ENCODE peak calls at places on chromosome 13, in four cellular contexts. One of them, this sample, is unnamed.
A peak's percentile ranks its signal among the peaks of the same experiment; 100 is the strongest.

GRCh38 chr13:28138756-28139470 is 568 bp downstream of the PAN3 start:
- DNase-seq in SK-N-SH: peak; percentile 85
- DNase-seq in neural crest cell: peak; percentile 70
- DNase-seq in H1: peak; percentile 86
- DNase-seq in this sample: peak; percentile 90

GRCh38 chr13:112880221-112880641 is 88.8 kb upstream of the MCF2L start:
- DNase-seq in SK-N-SH: no peak
- DNase-seq in neural crest cell: no peak
- DNase-seq in H1: no peak
- DNase-seq in this sample: no peak

GRCh38 chr13:79385694-79386093 is 20.4 kb downstream of the RBM26 start:
- DNase-seq in SK-N-SH: no peak
- DNase-seq in neural crest cell: no peak
- DNase-seq in H1: no peak
- DNase-seq in this sample: no peak

GRCh38 chr13:46756977-46757376 is 40.0 kb downstream of the ESD start:
- DNase-seq in SK-N-SH: no peak
- DNase-seq in neural crest cell: no peak
- DNase-seq in H1: no peak
- DNase-seq in this sample: no peak

GRCh38 chr13:112428704-112429103 is 52.5 kb downstream of the SPACA7 start:
- DNase-seq in SK-N-SH: no peak
- DNase-seq in neural crest cell: no peak
- DNase-seq in H1: no peak
- DNase-seq in this sample: no peak

GRCh38 chr13:71580614-71581013 is 286.4 kb downstream of the DACH1 start:
- DNase-seq in SK-N-SH: no peak
- DNase-seq in neural crest cell: no peak
- DNase-seq in H1: no peak
- DNase-seq in this sample: no peak

GRCh38 chr13:102018716-102019115 is 383.1 kb downstream of the FGF14 start:
- DNase-seq in SK-N-SH: no peak
- DNase-seq in neural crest cell: no peak
- DNase-seq in H1: no peak
- DNase-seq in this sample: no peak

GRCh38 chr13:113863511-113864302 is at the start of gene GAS6:
- DNase-seq in SK-N-SH: peak; percentile 89
- DNase-seq in neural crest cell: peak; percentile 40
- DNase-seq in H1: peak; percentile 65
- DNase-seq in this sample: peak; percentile 69

GRCh38 chr13:71590654-71591148 is 276.3 kb downstream of the DACH1 start:
- DNase-seq in SK-N-SH: no peak
- DNase-seq in neural crest cell: no peak
- DNase-seq in H1: no peak
- DNase-seq in this sample: no peak

GRCh38 chr13:29567411-29567810 is 28.1 kb downstream of the SLC7A1 start:
- DNase-seq in SK-N-SH: no peak
- DNase-seq in neural crest cell: no peak
- DNase-seq in H1: no peak
- DNase-seq in this sample: no peak

GRCh38 chr13:101181076-101181685 is 235.1 kb downstream of the NALCN start:
- DNase-seq in SK-N-SH: no peak
- DNase-seq in neural crest cell: no peak
- DNase-seq in H1: no peak
- DNase-seq in this sample: no peak

DNA sequence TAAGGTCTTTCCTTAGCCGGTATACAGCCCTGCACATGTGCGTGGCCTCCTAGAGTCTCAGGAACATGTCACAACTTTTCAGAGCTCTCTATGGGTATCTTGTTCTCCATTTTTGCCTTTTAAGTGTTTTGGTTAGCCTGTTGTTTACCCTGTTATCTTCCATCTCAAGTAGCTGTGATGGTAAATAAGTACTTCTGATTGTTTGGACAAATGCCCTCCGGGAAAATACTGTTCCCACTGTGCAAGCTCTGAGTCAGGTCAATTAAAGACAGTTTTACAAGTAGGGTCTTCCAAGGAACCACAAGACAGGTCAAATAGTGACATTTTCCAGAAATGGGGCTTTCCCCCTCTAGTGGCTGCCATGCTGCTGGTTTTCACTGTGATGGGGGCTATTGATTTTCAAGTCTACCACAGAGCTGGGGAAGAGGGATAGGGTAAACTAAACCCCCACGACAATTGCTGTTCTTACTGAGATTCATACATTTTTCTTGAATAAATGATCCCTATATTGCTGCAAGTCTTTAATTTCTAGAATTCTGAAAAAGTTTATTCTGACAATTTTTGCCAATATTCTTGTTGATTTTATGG is 109.5 kb downstream of the TM9SF2 start:
- DNase-seq in SK-N-SH: no peak
- DNase-seq in neural crest cell: no peak
- DNase-seq in H1: no peak
- DNase-seq in this sample: no peak
- TF ChIP-seq CTCF in SK-N-SH: peak; percentile 26
- TF ChIP-seq CTCF in neural crest cell: peak; percentile 34
- TF ChIP-seq CTCF in H1: peak; percentile 24
- TF ChIP-seq CTCF in this sample: peak; percentile 51

GRCh38 chr13:22432690-22433089 is 748.1 kb upstream of the SGCG start:
- DNase-seq in SK-N-SH: no peak
- DNase-seq in neural crest cell: no peak
- DNase-seq in H1: no peak
- DNase-seq in this sample: no peak
- TF ChIP-seq CTCF in SK-N-SH: no peak
- TF ChIP-seq CTCF in neural crest cell: no peak
- TF ChIP-seq CTCF in H1: no peak
- TF ChIP-seq CTCF in this sample: no peak

DNA sequence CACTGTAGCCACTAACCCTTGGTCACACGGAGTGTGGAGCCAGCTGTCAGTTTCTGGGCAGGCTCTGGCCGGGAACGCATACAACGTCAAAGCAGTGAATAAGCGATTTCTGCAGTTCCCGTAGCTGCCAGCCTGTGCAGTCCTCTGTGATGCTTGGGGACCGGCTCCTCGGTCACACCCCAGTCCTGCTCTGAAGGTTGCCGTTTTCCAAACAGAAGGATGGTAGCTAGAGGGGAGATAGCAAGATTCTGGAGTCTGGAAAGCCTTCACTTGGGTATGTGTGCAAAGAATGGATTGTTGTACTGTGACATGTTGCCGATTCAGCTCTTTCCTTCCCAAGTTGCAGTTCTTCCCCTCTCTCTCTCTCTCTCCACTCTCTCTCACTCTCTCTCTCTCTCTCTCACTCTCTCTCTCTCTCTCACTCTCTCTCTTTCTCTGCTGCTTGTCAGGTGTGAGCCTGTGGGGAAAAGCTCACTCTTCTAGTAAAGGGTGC is 38.7 kb upstream of the C1QTNF9 start:
- DNase-seq in SK-N-SH: peak; percentile 70
- DNase-seq in neural crest cell: peak; percentile 39
- DNase-seq in H1: no peak
- DNase-seq in this sample: no peak
- TF ChIP-seq CTCF in SK-N-SH: no peak
- TF ChIP-seq CTCF in neural crest cell: no peak
- TF ChIP-seq CTCF in H1: no peak
- TF ChIP-seq CTCF in this sample: no peak

GRCh38 chr13:36628986-36629385 is 44.8 kb upstream of the SERTM1 start:
- DNase-seq in SK-N-SH: no peak
- DNase-seq in neural crest cell: no peak
- DNase-seq in H1: no peak
- DNase-seq in this sample: no peak
- TF ChIP-seq CTCF in SK-N-SH: no peak
- TF ChIP-seq CTCF in neural crest cell: no peak
- TF ChIP-seq CTCF in H1: no peak
- TF ChIP-seq CTCF in this sample: no peak

GRCh38 chr13:73849292-73849691 is 284.9 kb downstream of the KLF12 start:
- DNase-seq in SK-N-SH: no peak
- DNase-seq in neural crest cell: no peak
- DNase-seq in H1: no peak
- DNase-seq in this sample: no peak
- TF ChIP-seq CTCF in SK-N-SH: peak; percentile 62
- TF ChIP-seq CTCF in neural crest cell: peak; percentile 63
- TF ChIP-seq CTCF in H1: no peak
- TF ChIP-seq CTCF in this sample: peak; percentile 67

DNA sequence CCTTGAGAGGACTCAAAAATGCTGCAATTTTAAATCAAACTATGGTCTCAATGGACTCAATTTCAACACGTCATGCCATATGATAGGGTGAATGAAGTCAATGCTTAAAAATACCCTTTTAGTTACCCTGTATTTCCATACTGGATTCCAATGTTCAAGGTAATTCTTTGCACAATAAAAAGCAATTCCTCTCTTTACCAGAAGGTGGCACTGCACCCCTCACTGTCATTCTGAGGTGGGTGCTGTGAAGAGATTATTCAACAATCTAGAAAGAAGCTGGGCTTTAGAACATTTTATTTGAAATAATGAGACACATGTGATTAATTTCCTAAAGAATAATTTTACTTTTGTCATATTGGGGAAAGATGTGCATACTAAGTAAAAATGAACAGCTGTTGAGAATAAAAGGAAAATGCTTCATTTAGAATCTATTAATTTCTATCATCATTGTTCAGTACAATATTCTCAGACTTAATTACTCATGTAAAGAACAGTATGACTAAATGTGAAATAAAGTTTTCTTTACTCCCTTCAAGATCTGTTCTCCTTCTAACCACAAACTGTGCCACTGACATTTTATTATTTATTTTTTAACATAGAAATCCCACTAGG is 789.1 kb downstream of the GPC5 start:
- DNase-seq in SK-N-SH: peak; percentile 64
- DNase-seq in neural crest cell: peak; percentile 28
- DNase-seq in H1: no peak
- DNase-seq in this sample: no peak
- TF ChIP-seq CTCF in SK-N-SH: peak; percentile 94
- TF ChIP-seq CTCF in neural crest cell: peak; percentile 92
- TF ChIP-seq CTCF in H1: no peak
- TF ChIP-seq CTCF in this sample: peak; percentile 95

DNA sequence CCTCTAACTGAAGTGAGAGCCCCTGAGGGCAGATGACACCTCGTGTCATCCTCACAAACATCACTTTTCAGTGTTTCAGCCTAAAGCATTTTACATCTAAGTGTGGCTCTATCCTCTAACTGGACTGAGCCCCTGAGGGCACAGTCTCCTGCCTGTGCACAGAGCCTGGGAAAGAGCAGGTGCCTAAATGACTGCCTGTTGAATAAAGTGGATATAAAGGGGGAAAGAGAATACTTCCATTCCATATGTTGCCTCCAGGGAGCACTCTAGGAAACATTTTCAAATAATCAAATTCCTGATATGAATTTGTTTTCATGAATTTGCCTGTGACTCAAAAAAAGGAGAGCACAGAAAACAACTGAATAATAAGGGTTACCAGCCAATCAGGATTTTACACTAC is 32.2 kb downstream of the CNMD start:
- DNase-seq in SK-N-SH: peak; percentile 32
- DNase-seq in neural crest cell: no peak
- DNase-seq in H1: no peak
- DNase-seq in this sample: no peak
- TF ChIP-seq CTCF in SK-N-SH: no peak
- TF ChIP-seq CTCF in neural crest cell: peak; percentile 39
- TF ChIP-seq CTCF in H1: no peak
- TF ChIP-seq CTCF in this sample: peak; percentile 49

GRCh38 chr13:98810746-98811145 is 58.3 kb upstream of the SLC15A1 start:
- DNase-seq in SK-N-SH: no peak
- DNase-seq in neural crest cell: no peak
- DNase-seq in H1: no peak
- DNase-seq in this sample: no peak
- TF ChIP-seq CTCF in SK-N-SH: no peak
- TF ChIP-seq CTCF in neural crest cell: no peak
- TF ChIP-seq CTCF in H1: no peak
- TF ChIP-seq CTCF in this sample: no peak

GRCh38 chr13:22757530-22758120 is 423.2 kb upstream of the SGCG start:
- DNase-seq in SK-N-SH: peak; percentile 12
- DNase-seq in neural crest cell: no peak
- DNase-seq in H1: no peak
- DNase-seq in this sample: no peak
- TF ChIP-seq CTCF in SK-N-SH: peak; percentile 62
- TF ChIP-seq CTCF in neural crest cell: peak; percentile 79
- TF ChIP-seq CTCF in H1: no peak
- TF ChIP-seq CTCF in this sample: peak; percentile 81